ENCODE peak calls at places on chromosomes 7 and 10, in four cellular contexts. G is heart left ventricle, H is brain microvascular endothelial cell, Q is H9. Y is an unnamed sample. For H3K27me3, the result is how much of the 10 kb centered on the place peaks cover.

GRCh38 chr7:17661982-17662585 is 278.2 kb downstream of the SNX13 start:
- DNase-seq in G (no peak), H (no peak), Q (no peak), Y (no peak)

GRCh38 chr10:46528675-46529615 is 27.5 kb downstream of the GPRIN2 start:
- DNase-seq in G (no peak), H (no peak), Q (no peak), Y (peak)

GRCh38 chr10:137031-137430 is 1.8 kb downstream of the ZMYND11 start:
- DNase-seq in G (no peak), H (peak), Q (peak), Y (peak)

GRCh38 chr7:115005942-115006341 is 84.0 kb downstream of the MDFIC start:
- DNase-seq in G (no peak), H (no peak), Q (peak), Y (no peak)

GRCh38 chr10:95663496-95663895 is 7.0 kb upstream of the ALDH18A1 start:
- DNase-seq in G (no peak), H (no peak), Q (no peak), Y (no peak)

GRCh38 chr7:143495806-143496672 is 18.4 kb downstream of the TAS2R41 start:
- DNase-seq in G (no peak), H (no peak), Q (no peak), Y (no peak)

GRCh38 chr10:129609551-129609950 is 142.5 kb downstream of the MGMT start:
- DNase-seq in G (no peak), H (no peak), Q (no peak), Y (no peak)

GRCh38 chr7:106176414-106177294 is 64.5 kb upstream of the SYPL1 start:
- DNase-seq in G (peak), H (peak), Q (peak), Y (peak)

GRCh38 chr7:43834463-43835251 is 34.7 kb downstream of the MRPS24 start:
- DNase-seq in G (no peak), H (peak), Q (no peak), Y (no peak)

GRCh38 chr10:37495415-37495814 is 362.0 kb downstream of the ZNF248 start:
- DNase-seq in G (no peak), H (no peak), Q (no peak), Y (no peak)

GRCh38 chr7:16889851-16890443 is 8.2 kb upstream of the AGR3 start:
- DNase-seq in G (no peak), H (no peak), Q (no peak), Y (no peak)

DNA sequence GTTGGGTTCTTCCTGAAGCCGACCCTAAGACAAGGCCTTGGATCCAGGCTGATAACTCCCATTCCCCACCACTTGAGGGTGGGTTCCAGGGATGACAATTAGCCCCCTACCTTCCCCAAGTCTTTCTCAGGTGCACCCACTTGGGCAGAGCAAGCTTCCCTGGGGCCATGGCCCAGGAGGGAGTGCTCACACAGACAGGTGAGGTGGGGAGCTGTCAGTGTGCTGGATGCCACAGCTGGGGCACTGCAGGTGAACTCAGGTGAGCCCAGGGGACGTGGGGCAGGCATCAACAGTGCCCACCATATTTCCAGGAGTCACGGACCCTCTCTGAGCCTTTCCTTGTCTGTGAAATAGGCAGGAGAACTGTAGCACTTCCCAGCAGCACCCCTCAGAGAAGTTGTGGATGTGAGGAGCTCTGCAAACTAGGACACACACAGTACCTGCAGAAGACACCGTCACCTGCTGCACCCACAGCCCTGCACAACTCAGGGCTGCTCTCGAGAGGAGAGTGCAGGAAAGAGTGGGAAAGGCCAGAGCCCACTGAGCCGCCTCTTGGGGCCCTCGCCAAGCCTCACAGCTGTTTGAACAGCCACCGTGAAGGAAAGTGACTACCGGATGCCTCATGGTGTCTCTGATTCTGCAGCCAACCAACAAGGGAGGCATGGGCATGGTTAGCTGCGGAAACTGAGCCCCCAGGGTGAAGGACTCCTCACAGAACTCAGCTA is 17.8 kb downstream of the SH3PXD2A start:
- DNase-seq in G (no peak), H (no peak), Q (no peak), Y (no peak)
- H3K27ac ChIP-seq in G (no peak), H (no peak), Q (no peak), Y (no peak)

GRCh38 chr10:18687706-18688105 is 28.5 kb downstream of the ARL5B start:
- DNase-seq in G (no peak), H (no peak), Q (no peak), Y (no peak)

GRCh38 chr10:18690541-18690940 is 31.3 kb downstream of the ARL5B start:
- DNase-seq in G (no peak), H (no peak), Q (no peak), Y (no peak)

GRCh38 chr10:18685555-18685954 is 26.3 kb downstream of the ARL5B start:
- DNase-seq in G (no peak), H (no peak), Q (no peak), Y (no peak)

GRCh38 chr10:18687195-18687594 is 28.0 kb downstream of the ARL5B start:
- DNase-seq in G (no peak), H (no peak), Q (no peak), Y (no peak)

GRCh38 chr10:18689498-18689897 is 30.3 kb downstream of the ARL5B start:
- DNase-seq in G (no peak), H (no peak), Q (no peak), Y (no peak)
- TF ChIP-seq CTCF in G (peak), H (peak), Q (peak), Y (no peak)

DNA sequence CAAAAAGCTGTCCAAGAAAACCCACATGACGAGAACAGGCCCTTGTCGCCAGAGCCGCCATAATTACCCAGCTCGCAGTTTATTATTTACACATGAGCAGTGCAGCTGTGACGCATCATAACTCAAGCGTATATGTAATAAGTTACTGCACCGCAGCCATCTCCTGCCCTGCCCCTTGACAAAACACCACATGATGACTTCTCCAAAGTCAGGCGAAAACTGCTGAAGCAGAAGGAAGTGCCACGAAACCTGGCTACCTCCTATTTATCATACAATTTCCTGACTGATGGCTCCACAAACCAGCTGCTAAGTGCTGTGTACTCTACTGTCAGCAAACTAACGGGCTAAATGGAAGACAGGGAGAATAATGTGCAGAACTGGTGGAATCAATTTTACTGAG is 156.2 kb downstream of the GLI3 start:
- DNase-seq in G (no peak), H (no peak), Q (no peak), Y (no peak)
- H3K27me3 ChIP-seq in G (under half), H (under half), Q (under half), Y (under half)

GRCh38 chr10:71713135-71714040 is 6.2 kb downstream of the C10orf105 start:
- DNase-seq in G (peak), H (peak), Q (no peak), Y (no peak)
- H3K27ac ChIP-seq in G (peak), H (peak), Q (no peak), Y (peak)

GRCh38 chr10:65350619-65351018 is 1575.2 kb upstream of the LRRTM3 start:
- DNase-seq in G (no peak), H (no peak), Q (no peak), Y (no peak)

GRCh38 chr10:65346466-65346865 is 1579.4 kb upstream of the LRRTM3 start:
- DNase-seq in G (no peak), H (no peak), Q (no peak), Y (no peak)

DNA sequence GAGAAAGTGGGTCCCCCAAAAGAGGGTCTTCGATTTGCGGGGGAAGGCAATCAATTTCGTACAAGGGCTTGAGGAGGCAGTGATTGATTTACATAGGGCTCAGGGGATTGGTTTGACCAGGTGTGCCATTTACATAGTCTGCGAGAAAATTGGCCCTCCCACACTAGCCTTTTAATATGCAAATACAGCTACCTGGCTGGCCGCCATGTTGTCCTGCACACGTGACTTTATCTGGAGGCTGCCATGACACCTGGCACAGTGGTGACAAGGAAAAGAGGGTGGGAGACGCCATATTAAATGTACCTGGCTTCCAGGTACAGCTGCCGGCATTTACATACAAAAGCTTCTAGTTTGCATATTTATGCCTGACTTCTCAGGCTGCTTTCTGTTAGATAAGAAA is 1577.2 kb upstream of the LRRTM3 start:
- DNase-seq in G (no peak), H (no peak), Q (peak), Y (no peak)
- TF ChIP-seq CTCF in G (no peak), H (no peak), Q (no peak), Y (no peak)

GRCh38 chr10:131137223-131137622 is 174.3 kb downstream of the TCERG1L start:
- DNase-seq in G (no peak), H (no peak), Q (no peak), Y (no peak)
- H3K27me3 ChIP-seq in G (under half), H (under half), Q (under half), Y (under half)

DNA sequence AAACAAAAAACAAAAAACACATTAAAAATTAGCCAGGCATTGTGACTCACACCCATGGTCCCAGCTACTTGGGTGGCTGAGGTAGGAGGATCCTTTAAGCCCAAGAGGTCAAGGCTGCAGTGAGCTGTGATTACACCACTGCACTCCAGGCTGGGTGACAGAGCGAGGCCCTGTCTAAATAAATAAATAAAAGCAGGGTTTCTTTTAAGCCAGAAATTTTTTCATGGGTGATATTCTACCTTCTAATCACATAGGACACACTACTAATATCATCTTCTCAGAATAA is 14.2 kb upstream of the SVIL start:
- DNase-seq in G (no peak), H (peak), Q (no peak), Y (no peak)
- H3K27ac ChIP-seq in G (peak), H (peak), Q (no peak), Y (no peak)

DNA sequence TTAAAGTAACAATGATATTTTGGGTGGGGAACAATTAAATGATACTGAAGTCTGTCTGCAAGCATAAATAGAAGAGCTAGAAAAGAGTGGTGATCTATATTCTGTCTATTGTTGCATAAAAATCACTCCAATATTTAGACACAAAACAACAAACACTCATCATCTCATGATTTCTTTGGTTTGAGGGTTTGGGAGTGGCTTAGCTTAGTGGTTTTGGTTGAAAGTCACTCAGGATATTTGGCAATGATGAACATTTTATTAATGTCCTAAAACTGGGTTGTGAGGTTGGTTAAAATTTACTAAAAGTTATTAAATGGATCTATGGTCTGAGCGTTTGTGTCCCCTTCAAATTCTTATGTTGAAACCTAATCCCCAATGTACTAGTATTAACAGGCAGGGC is 54.7 kb upstream of the EGFR start:
- DNase-seq in G (no peak), H (no peak), Q (no peak), Y (no peak)
- TF ChIP-seq CTCF in G (no peak), H (no peak), Q (no peak), Y (no peak)

Y was measured in CD4-positive, alpha-beta T cell.